ENCODE peak calls at places on chromosomes 3 and 15, in six cellular contexts. D, L, N, Q, U and T are unnamed samples.

GRCh38 chr3:9897408-9898372 is 5.0 kb upstream of the IL17RE start:
- DNase-seq in U (no peak), D (peak), Q (peak), N (no peak), L (peak), T (peak)

GRCh38 chr3:41710646-41711388 is 251.1 kb downstream of the ULK4 start:
- DNase-seq in Q (no peak), L (no peak), D (no peak), U (no peak), N (no peak), T (no peak)

GRCh38 chr3:4504340-4505261 is 11.5 kb downstream of the ITPR1 start:
- DNase-seq in D (no peak), Q (peak), U (no peak), N (no peak), L (no peak), T (no peak)

GRCh38 chr3:60579734-60580133 is 671.5 kb downstream of the FHIT start:
- DNase-seq in D (no peak), Q (no peak), L (no peak), U (no peak), N (no peak), T (no peak)

GRCh38 chr15:38150794-38151193 is 101.8 kb upstream of the SPRED1 start:
- DNase-seq in U (no peak), L (no peak), N (no peak), Q (no peak), D (no peak), T (no peak)

GRCh38 chr3:101998256-101998926 is 149.1 kb downstream of the NFKBIZ start:
- DNase-seq in L (no peak), N (no peak), D (no peak), Q (no peak), U (no peak), T (no peak)

GRCh38 chr15:37136666-37137065 is 36.3 kb upstream of the MEIS2 start:
- DNase-seq in U (no peak), Q (no peak), D (no peak), L (no peak), N (no peak), T (no peak)

GRCh38 chr3:112293368-112294321 is at the start of gene SLC9C1:
- DNase-seq in L (peak), Q (peak), N (no peak), U (peak), D (no peak), T (no peak)

GRCh38 chr15:40297356-40297755 is 10.4 kb downstream of the PLCB2 start:
- DNase-seq in Q (no peak), L (no peak), U (no peak), D (no peak), N (no peak), T (no peak)

GRCh38 chr15:63708141-63708772 is 111.1 kb downstream of the FBXL22 start:
- DNase-seq in D (no peak), U (no peak), N (no peak), Q (no peak), L (no peak), T (no peak)

GRCh38 chr3:112984485-112984884 is 6.3 kb upstream of the GTPBP8 start:
- DNase-seq in D (no peak), Q (peak), L (no peak), N (no peak), U (no peak), T (peak)

GRCh38 chr3:189369636-189370035 is 197.9 kb downstream of the TPRG1 start:
- DNase-seq in N (no peak), Q (no peak), D (no peak), U (no peak), L (no peak), T (no peak)

GRCh38 chr3:14793126-14793857 is 25.5 kb upstream of the FGD5 start:
- DNase-seq in N (peak), U (peak), D (no peak), Q (no peak), L (no peak), T (no peak)
- TF ChIP-seq EP300 in N (no peak), U (no peak), D (no peak), Q (no peak), L (no peak), T (no peak)

GRCh38 chr15:99565031-99565280 is 828 bp upstream of the MEF2A start:
- DNase-seq in U (no peak), N (no peak), Q (no peak), D (no peak), L (no peak), T (no peak)
- TF ChIP-seq EP300 in U (no peak), N (no peak), Q (no peak), D (no peak), L (no peak), T (no peak)

DNA sequence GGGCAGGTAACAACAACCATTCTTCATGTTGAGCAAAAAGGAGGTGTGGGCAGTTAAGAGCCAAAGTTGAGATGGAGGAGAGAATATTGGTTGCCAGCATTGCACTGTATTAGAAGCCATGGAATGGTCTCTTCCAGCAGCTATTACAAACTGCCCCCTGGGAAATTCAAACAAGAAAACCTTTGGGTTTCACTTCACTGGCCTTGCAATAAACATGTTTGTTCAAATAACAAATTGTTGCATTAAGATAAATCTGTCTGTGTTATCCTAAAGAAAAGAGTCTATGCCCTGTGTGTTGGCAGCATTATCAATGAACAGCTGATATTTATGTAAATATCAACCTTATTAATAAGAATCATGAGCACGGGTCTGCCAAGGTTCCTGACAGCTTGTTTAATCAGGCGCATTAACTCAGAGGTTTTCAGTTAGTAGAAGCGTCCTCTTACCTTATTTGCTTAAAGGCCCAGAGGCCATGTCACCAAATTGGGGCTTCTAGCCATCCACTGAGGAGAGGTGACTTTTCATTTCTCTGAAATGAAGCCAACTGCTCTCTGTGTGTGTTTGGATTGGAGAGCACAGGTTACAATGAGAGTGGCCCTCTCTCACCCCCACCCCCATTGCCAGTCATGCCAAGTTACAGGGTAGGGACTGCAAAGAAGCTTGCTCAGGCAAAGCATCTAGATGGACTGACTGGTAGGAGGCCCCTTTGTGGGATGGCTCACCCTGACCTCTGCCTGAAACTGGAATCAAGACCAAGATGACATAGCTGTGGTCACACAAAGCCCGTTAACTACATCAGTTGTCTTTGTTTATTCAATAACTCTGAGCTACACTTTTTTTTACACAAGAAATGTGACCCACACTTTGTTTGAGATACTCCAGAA is 10.5 kb downstream of the FILIP1L start:
- DNase-seq in L (no peak), Q (peak), N (no peak), D (no peak), U (no peak), T (peak)
- TF ChIP-seq EP300 in L (no peak), Q (no peak), N (no peak), D (no peak), U (no peak), T (no peak)

DNA sequence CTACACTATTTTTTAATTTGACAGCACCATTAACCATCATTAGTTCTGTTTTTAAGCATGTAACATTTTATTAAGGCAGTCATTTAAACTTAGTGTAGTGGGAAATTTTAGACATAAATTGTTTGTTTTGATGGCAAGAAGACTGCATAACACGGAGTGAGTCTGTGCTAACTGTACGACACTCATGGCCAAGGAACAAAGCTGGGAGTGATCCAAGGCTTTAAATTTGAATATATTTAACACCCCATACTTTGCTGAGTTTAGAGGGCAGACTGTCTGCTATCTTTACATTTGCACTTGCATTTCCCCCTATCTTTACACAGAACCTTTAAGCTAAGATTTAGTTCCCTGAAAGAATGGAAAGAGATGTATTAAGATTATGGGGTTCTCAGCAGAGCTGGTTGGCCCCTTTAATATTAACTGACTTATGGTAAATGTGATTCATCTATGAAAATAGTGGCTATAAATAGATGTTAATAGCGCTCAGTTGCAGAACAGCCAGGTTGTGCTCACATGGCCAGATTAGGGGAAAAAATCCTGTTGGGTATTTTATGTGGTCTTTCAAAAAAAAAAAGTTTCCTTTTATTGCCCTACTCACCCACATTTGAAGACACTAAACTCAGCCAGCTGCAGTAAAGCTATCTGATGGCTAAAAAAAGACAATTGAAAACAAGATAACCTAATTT is 120.8 kb downstream of the CMSS1 start:
- DNase-seq in L (no peak), U (no peak), Q (no peak), N (no peak), D (no peak), T (no peak)
- TF ChIP-seq EP300 in L (no peak), U (no peak), Q (no peak), N (no peak), D (no peak), T (no peak)

GRCh38 chr3:57127849-57128566 is 37.1 kb downstream of the IL17RD start:
- DNase-seq in U (no peak), D (no peak), N (no peak), Q (no peak), L (no peak), T (no peak)
- TF ChIP-seq EP300 in U (no peak), D (no peak), N (no peak), Q (no peak), L (no peak), T (no peak)

DNA sequence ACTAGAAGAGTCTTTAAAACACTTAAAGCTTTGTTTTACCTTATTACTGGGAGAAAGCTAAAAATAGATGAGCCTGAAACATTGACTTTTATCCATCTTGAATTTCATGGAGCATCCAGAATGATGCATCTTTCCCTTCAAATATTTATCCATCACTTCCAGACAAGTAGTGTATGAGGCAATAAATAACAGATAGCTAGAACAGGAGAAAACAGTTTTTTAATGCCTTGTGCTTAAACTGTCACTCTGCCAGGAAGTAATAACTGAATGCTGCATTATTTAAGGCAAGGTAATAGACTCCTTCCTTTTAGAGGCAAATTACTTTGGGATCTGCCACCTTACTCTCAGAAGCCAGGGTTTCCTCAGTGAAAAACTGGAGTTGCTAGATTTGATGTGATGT is 225.8 kb upstream of the NAALADL2 start:
- DNase-seq in Q (no peak), L (no peak), D (no peak), N (no peak), U (no peak), T (no peak)
- TF ChIP-seq EP300 in Q (no peak), L (no peak), D (no peak), N (no peak), U (no peak), T (no peak)

GRCh38 chr3:129120254-129121004 is 1.2 kb downstream of the RAB43 start:
- DNase-seq in D (peak), Q (peak), N (peak), U (peak), L (peak), T (peak)
- TF ChIP-seq EP300 in D (no peak), Q (no peak), N (no peak), U (no peak), L (no peak), T (no peak)